ENCODE peak calls at places on chromosomes 13 and 19, in nine cellular contexts. G is cardiac fibroblast; A is ovary; N is hepatic stellate cell; M is stimulated activated CD4-positive, alpha-beta T cell treated with anti-CD3 and anti-CD28 coated beads, Interleukin-12 subunit alpha, Interleukin-12 subunit beta, amount 100 ng/mL, for 4 hours; O is NCI-H1105 treated with DMSO at 0.1 percent for 48 hours; X is OCI-M1; F is mucosa of descending colon; Q is sciatic nerve. L is an unnamed sample.
A peak's percentile ranks its signal among the peaks of the same experiment; 100 is the strongest.

GRCh38 chr19:44278181-44278690 is 18.6 kb downstream of the ZNF233 start:
- DNase-seq in G (peak; percentile 66), A (no peak), N (no peak), M (no peak), O (no peak), X (no peak), F (no peak), Q (no peak), L (no peak)

GRCh38 chr13:39013462-39013861 is 22.8 kb upstream of the STOML3 start:
- DNase-seq in G (no peak), A (no peak), N (no peak), M (no peak), O (no peak), X (no peak), F (no peak), Q (no peak), L (no peak)

GRCh38 chr13:102484329-102484728 is 82.5 kb upstream of the FGF14 start:
- DNase-seq in G (peak; percentile 18), A (no peak), N (no peak), M (no peak), O (no peak), X (peak; percentile 39), F (no peak), Q (no peak), L (no peak)

GRCh38 chr13:87234981-87235380 is 436.2 kb upstream of the SLITRK5 start:
- DNase-seq in G (no peak), A (no peak), N (no peak), M (no peak), O (no peak), X (peak; percentile 96), F (no peak), Q (no peak), L (no peak)

GRCh38 chr13:34179481-34179880 is 361.5 kb downstream of the RFC3 start:
- DNase-seq in G (peak; percentile 3), A (no peak), N (no peak), M (no peak), O (no peak), X (no peak), F (no peak), Q (no peak), L (no peak)

GRCh38 chr19:17455711-17456123 is 5.0 kb downstream of the NXNL1 start:
- DNase-seq in G (no peak), A (no peak), N (no peak), M (no peak), O (no peak), X (no peak), F (no peak), Q (no peak), L (no peak)

GRCh38 chr13:112764864-112765561 is 75.2 kb downstream of the ATP11A start:
- DNase-seq in G (no peak), A (no peak), N (no peak), M (no peak), O (no peak), X (no peak), F (no peak), Q (no peak), L (no peak)

GRCh38 chr13:51801631-51802099 is 2.3 kb downstream of the DHRS12 start:
- DNase-seq in G (peak; percentile 38), A (no peak), N (no peak), M (no peak), O (no peak), X (no peak), F (peak; percentile 85), Q (peak; percentile 82), L (no peak)

GRCh38 chr19:52212572-52213255 is 22.9 kb downstream of the PPP2R1A start:
- DNase-seq in G (no peak), A (no peak), N (no peak), M (no peak), O (no peak), X (no peak), F (no peak), Q (no peak), L (no peak)

GRCh38 chr13:51849145-51850101 is 4.4 kb upstream of the TMEM272 start:
- DNase-seq in G (peak; percentile 47), A (no peak), N (no peak), M (peak; percentile 23), O (no peak), X (peak; percentile 27), F (no peak), Q (no peak), L (no peak)

GRCh38 chr19:20472854-20473253 is 92.7 kb downstream of the ZNF737 start:
- DNase-seq in G (no peak), A (no peak), N (no peak), M (no peak), O (no peak), X (no peak), F (no peak), Q (no peak), L (no peak)

GRCh38 chr19:18710986-18711751 is 27.7 kb downstream of the CRTC1 start:
- DNase-seq in G (no peak), A (peak; percentile 87), N (no peak), M (no peak), O (no peak), X (no peak), F (no peak), Q (peak; percentile 83), L (no peak)

L was measured in CD8-positive, alpha-beta T cell.